ENCODE peak calls at places on chromosomes 11 and 22, in ten cellular contexts. N is esophagus squamous epithelium; E is left ventricle myocardium inferior; R is thoracic aorta; S is heart left ventricle; M is BE2C; Q is CD4-positive, alpha-beta memory T cell; A is mammary epithelial cell; O is adipocyte; V is A549. U is an unnamed sample. For H3K4me1, the result is how much of the 10 kb centered on the place peaks cover.

GRCh38 chr22:48807155-48807554 is 1020.5 kb downstream of the BRD1 start:
- DNase-seq in M (no peak), R (no peak), E (no peak), N (no peak), S (no peak), Q (no peak), V (no peak), A (no peak), O (no peak), U (no peak)

GRCh38 chr11:49302360-49302759 is 94.0 kb upstream of the FOLH1 start:
- DNase-seq in A (no peak), O (no peak), N (no peak), E (no peak), R (no peak), M (no peak), S (no peak), V (no peak), Q (no peak), U (no peak)

GRCh38 chr22:48053973-48054372 is 1291.5 kb downstream of the TBC1D22A start:
- DNase-seq in N (no peak), A (no peak), E (no peak), Q (no peak), S (peak), O (no peak), R (no peak), V (no peak), M (no peak), U (no peak)

GRCh38 chr11:9180784-9181183 is 84.4 kb downstream of the DENND5A start:
- DNase-seq in V (peak), M (no peak), N (no peak), S (no peak), R (no peak), Q (no peak), O (peak), A (peak), E (no peak), U (no peak)

GRCh38 chr22:19958083-19959042 is 16.7 kb upstream of the TXNRD2 start:
- DNase-seq in S (no peak), M (no peak), V (no peak), N (no peak), O (peak), E (peak), Q (no peak), A (no peak), R (no peak), U (no peak)

GRCh38 chr11:128603752-128604472 is 16.6 kb upstream of the ETS1 start:
- DNase-seq in S (no peak), O (no peak), V (no peak), A (no peak), N (no peak), M (no peak), E (no peak), Q (no peak), R (no peak), U (no peak)

GRCh38 chr22:26713823-26714449 is 56.5 kb downstream of the MIAT start:
- DNase-seq in V (peak), R (no peak), M (no peak), S (no peak), Q (no peak), A (no peak), N (no peak), O (peak), E (no peak), U (no peak)

GRCh38 chr22:29328055-29328454 is 12.6 kb upstream of the RASL10A start:
- DNase-seq in Q (no peak), N (no peak), E (no peak), A (no peak), M (no peak), S (no peak), O (no peak), V (no peak), R (no peak), U (no peak)

GRCh38 chr11:13183094-13183825 is 94.3 kb upstream of the BMAL1 start:
- DNase-seq in S (no peak), E (no peak), Q (no peak), R (no peak), V (peak), N (no peak), O (peak), A (peak), M (no peak), U (no peak)

GRCh38 chr11:65965986-65966762 is 4.6 kb downstream of the SART1 start:
- DNase-seq in R (no peak), E (no peak), N (no peak), A (no peak), M (no peak), S (no peak), V (no peak), Q (no peak), O (no peak), U (no peak)

GRCh38 chr11:77332259-77332658 is 30.8 kb upstream of the GDPD4 start:
- DNase-seq in M (no peak), Q (no peak), R (no peak), V (no peak), O (no peak), N (no peak), A (no peak), E (no peak), S (no peak), U (no peak)

GRCh38 chr22:37660709-37661045 is 2.2 kb downstream of the PDXP start:
- DNase-seq in S (no peak), M (no peak), N (no peak), A (no peak), Q (no peak), E (no peak), O (no peak), V (no peak), R (no peak), U (no peak)

GRCh38 chr11:131645237-131645636 is 274.8 kb downstream of the NTM start:
- DNase-seq in E (no peak), V (no peak), O (no peak), Q (no peak), A (no peak), M (no peak), S (no peak), R (no peak), N (no peak), U (no peak)

GRCh38 chr11:73655686-73656085 is 9.3 kb downstream of the PLEKHB1 start:
- DNase-seq in M (no peak), O (no peak), S (no peak), R (no peak), V (no peak), Q (no peak), N (no peak), E (no peak), A (no peak), U (no peak)

GRCh38 chr11:1297011-1297575 is 12.3 kb downstream of the TOLLIP start:
- DNase-seq in S (no peak), O (no peak), Q (no peak), R (no peak), N (no peak), E (no peak), M (no peak), V (no peak), A (no peak), U (peak)

GRCh38 chr22:29932121-29932520 is 49.1 kb downstream of the MTMR3 start:
- DNase-seq in N (no peak), E (no peak), A (no peak), M (no peak), R (no peak), Q (no peak), O (no peak), S (no peak), V (no peak), U (no peak)

GRCh38 chr11:57471496-57471895 is 11.2 kb downstream of the RTN4RL2 start:
- DNase-seq in M (no peak), Q (no peak), V (no peak), N (no peak), R (no peak), E (no peak), O (no peak), S (no peak), A (peak), U (no peak)

GRCh38 chr22:42717197-42717967 is 3.3 kb downstream of the A4GALT start:
- DNase-seq in Q (no peak), R (no peak), V (peak), M (no peak), E (no peak), A (peak), O (no peak), S (no peak), N (no peak), U (no peak)

GRCh38 chr22:49883294-49883640 is 29.6 kb downstream of the ZBED4 start:
- DNase-seq in A (no peak), R (no peak), Q (no peak), V (no peak), M (no peak), S (no peak), E (no peak), N (no peak), O (peak), U (no peak)

GRCh38 chr11:68261006-68261405 is 10.8 kb downstream of the C11orf24 start:
- DNase-seq in O (no peak), S (no peak), N (no peak), M (no peak), Q (no peak), V (no peak), R (no peak), E (no peak), A (no peak), U (peak)

GRCh38 chr11:128467610-128468041 is 119.7 kb downstream of the ETS1 start:
- DNase-seq in M (no peak), V (peak), O (peak), S (no peak), Q (peak), A (peak), N (no peak), R (peak), E (no peak), U (peak)

GRCh38 chr22:17924735-17925727 is 99.3 kb downstream of the MICAL3 start:
- DNase-seq in S (no peak), E (no peak), R (no peak), V (no peak), N (no peak), O (no peak), Q (no peak), A (peak), M (no peak), U (no peak)

GRCh38 chr11:65776196-65776595 is 4.6 kb downstream of the AP5B1 start:
- DNase-seq in S (no peak), R (no peak), M (no peak), V (no peak), O (peak), Q (no peak), E (no peak), A (no peak), N (no peak), U (no peak)

GRCh38 chr11:123253909-123254308 is 58.9 kb upstream of the CLMP start:
- DNase-seq in R (no peak), M (no peak), E (no peak), N (no peak), A (no peak), S (no peak), O (peak), V (no peak), Q (no peak), U (no peak)

GRCh38 chr22:41338614-41339212 is 37.4 kb downstream of the ZC3H7B start:
- DNase-seq in E (no peak), Q (no peak), V (no peak), A (no peak), S (no peak), R (no peak), M (no peak), N (no peak), O (no peak), U (no peak)

GRCh38 chr11:113417428-113417827 is 29.8 kb downstream of the ANKK1 start:
- DNase-seq in A (no peak), R (no peak), E (no peak), Q (no peak), O (no peak), V (no peak), M (no peak), N (no peak), S (no peak), U (no peak)

GRCh38 chr22:36419177-36419911 is 31.6 kb upstream of the MYH9 start:
- DNase-seq in E (peak), R (no peak), S (peak), N (no peak), O (peak), M (no peak), Q (no peak), A (no peak), V (no peak), U (no peak)

GRCh38 chr22:35314161-35314942 is 14.7 kb downstream of the TOM1 start:
- DNase-seq in E (no peak), S (no peak), N (no peak), R (no peak), O (no peak), M (no peak), A (no peak), Q (no peak), V (no peak), U (no peak)

GRCh38 chr11:58629857-58630256 is 7.4 kb downstream of the CNTF start:
- DNase-seq in E (no peak), V (peak), O (peak), A (peak), S (no peak), M (peak), R (no peak), N (no peak), Q (peak), U (no peak)

GRCh38 chr11:72600557-72600956 is 73.7 kb downstream of the PDE2A start:
- DNase-seq in O (no peak), N (no peak), A (no peak), V (no peak), E (no peak), R (no peak), M (no peak), S (no peak), Q (no peak), U (no peak)

GRCh38 chr11:46912526-46913150 is 5.7 kb downstream of the LRP4 start:
- DNase-seq in E (no peak), N (no peak), S (no peak), O (no peak), Q (no peak), M (no peak), V (no peak), R (no peak), A (no peak), U (no peak)

GRCh38 chr11:112541140-112541901 is 280.7 kb upstream of the PLET1 start:
- DNase-seq in E (no peak), O (no peak), Q (no peak), R (no peak), N (no peak), V (no peak), S (no peak), A (peak), M (no peak), U (no peak)

GRCh38 chr11:128462189-128462588 is 125.2 kb downstream of the ETS1 start:
- DNase-seq in S (no peak), E (no peak), R (no peak), M (no peak), V (no peak), A (no peak), N (no peak), O (no peak), Q (no peak), U (no peak)

GRCh38 chr22:46577361-46578249 is 40.2 kb upstream of the CELSR1 start:
- DNase-seq in S (peak), R (no peak), Q (no peak), A (no peak), M (no peak), O (peak), N (no peak), E (peak), V (no peak), U (no peak)

GRCh38 chr22:46576556-46577351 is 39.3 kb upstream of the CELSR1 start:
- DNase-seq in N (no peak), O (peak), E (peak), V (no peak), R (no peak), Q (no peak), M (peak), A (peak), S (peak), U (peak)

GRCh38 chr22:46579751-46580449 is 40.3 kb upstream of the GRAMD4 start:
- DNase-seq in O (no peak), Q (no peak), E (peak), M (no peak), N (no peak), V (no peak), A (no peak), R (peak), S (no peak), U (peak)

GRCh38 chr22:46578824-46579561 is 41.2 kb upstream of the GRAMD4 start:
- DNase-seq in A (no peak), M (peak), R (peak), O (no peak), S (peak), V (no peak), N (no peak), Q (no peak), E (peak), U (no peak)

GRCh38 chr22:46578251-46578823 is 40.9 kb upstream of the CELSR1 start:
- DNase-seq in V (no peak), O (no peak), A (no peak), M (no peak), N (no peak), E (peak), Q (no peak), S (peak), R (no peak), U (no peak)
- H3K4me1 ChIP-seq in V (under half), O (under half), A (under half), M (under half), N (half or more), E (half or more), Q (under half), S (half or more), R (under half), U (under half)

GRCh38 chr22:24155597-24156145 is 25.6 kb upstream of the SUSD2 start:
- DNase-seq in Q (peak), V (peak), O (peak), R (no peak), M (peak), S (peak), N (no peak), A (peak), E (peak), U (peak)
- H3K4me1 ChIP-seq in Q (half or more), V (under half), O (under half), R (under half), M (under half), S (half or more), N (under half), A (under half), E (half or more), U (under half)

DNA sequence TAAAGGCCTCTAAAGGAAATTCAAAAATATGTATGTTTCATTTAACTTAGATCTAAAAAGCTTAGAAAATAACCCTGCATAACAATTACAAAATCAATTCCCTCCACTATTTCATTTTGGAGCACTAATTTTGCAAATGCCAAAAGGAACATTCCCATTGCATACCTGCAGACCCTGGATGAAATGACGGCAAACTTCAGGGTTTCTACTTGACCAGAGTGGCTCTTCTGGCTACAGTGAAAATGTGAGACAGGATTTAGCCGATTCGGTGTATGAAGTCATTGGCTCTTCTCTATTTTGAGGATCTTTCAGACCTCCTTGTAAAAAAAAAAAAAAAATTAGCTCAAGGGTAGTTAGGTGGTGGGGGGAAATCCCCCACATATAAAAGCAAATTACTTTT is 44.1 kb downstream of the PAX6 start:
- DNase-seq in Q (no peak), V (no peak), O (no peak), S (no peak), N (no peak), M (no peak), R (no peak), E (no peak), A (no peak), U (no peak)
- H3K4me1 ChIP-seq in Q (under half), V (under half), O (under half), S (under half), N (under half), M (under half), R (under half), E (under half), A (under half), U (under half)

GRCh38 chr11:93740802-93741093 is 547 bp downstream of the TAF1D start:
- DNase-seq in V (peak), M (peak), E (peak), S (peak), Q (peak), R (no peak), A (peak), N (no peak), O (peak), U (peak)

GRCh38 chr11:93743316-93743715 is 1.8 kb downstream of the C11orf54 start:
- DNase-seq in S (no peak), A (no peak), V (peak), N (no peak), Q (no peak), O (no peak), E (no peak), M (no peak), R (no peak), U (no peak)

GRCh38 chr11:93741882-93742226 is 382 bp downstream of the C11orf54 start:
- DNase-seq in A (peak), R (no peak), S (no peak), O (no peak), V (peak), Q (no peak), E (no peak), M (no peak), N (no peak), U (no peak)

GRCh38 chr11:93740031-93740801 is 1.1 kb downstream of the TAF1D start:
- DNase-seq in A (peak), Q (peak), N (no peak), S (no peak), M (no peak), V (peak), R (no peak), E (no peak), O (peak), U (no peak)

DNA sequence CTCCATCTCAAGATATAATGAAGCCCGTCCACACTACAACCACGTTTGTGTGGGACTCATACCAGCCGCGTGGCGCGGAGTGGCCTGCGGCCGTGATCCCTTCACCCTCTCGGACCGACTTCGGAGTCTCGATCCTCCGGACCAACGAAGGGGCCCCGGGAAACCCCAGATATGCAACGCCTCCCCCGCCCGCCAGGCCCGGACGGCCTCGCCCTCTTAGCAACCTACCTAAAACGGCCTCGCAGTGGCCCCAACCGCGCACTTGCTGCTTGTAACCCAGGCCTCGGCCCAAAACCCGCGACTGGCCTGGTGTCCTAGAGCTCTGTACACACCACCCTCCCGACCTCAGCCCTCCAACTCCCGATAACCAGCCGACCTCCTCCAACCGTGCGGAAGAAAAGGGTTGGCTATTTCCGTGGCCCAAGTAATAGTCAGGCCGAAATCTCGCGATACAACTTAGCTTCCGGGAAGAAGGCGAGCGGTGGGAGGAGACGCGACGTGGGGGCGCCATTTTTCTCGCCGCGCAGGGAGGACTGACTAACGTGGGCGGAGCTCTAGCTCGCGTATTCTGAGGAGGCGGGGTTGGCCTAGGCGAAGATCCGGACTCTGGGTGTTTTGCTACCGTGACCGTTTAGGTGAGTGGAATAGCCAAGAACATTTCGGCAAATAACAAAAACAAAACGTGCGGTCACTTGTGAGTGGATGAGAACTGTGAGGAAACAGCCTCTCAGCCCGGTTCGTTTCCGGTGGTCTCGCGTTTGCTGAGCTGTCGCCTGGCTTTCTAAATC is at the start of the genes C11orf54 and TAF1D:
- DNase-seq in Q (peak), V (peak), N (peak), M (peak), R (peak), E (peak), S (peak), A (peak), O (peak), U (peak)
- H3K4me1 ChIP-seq in Q (half or more), V (half or more), N (under half), M (under half), R (under half), E (half or more), S (half or more), A (under half), O (under half), U (under half)

GRCh38 chr11:60916669-60917206 is 2.8 kb downstream of the TMEM109 start:
- DNase-seq in E (no peak), R (no peak), N (no peak), A (no peak), M (no peak), S (no peak), V (no peak), O (no peak), Q (no peak), U (no peak)
- H3K4me1 ChIP-seq in E (half or more), R (under half), N (half or more), A (half or more), M (under half), S (half or more), V (under half), O (under half), Q (under half), U (under half)

U was measured in ascending aorta.